ENCODE peak calls at places on chromosomes 4 and X, in ten cellular contexts. P is mammary epithelial cell, A is stomach, Z is suprapubic skin, Y is kidney epithelial cell, H is GM12878, F is hepatocyte, L is HepG2, G is brain microvascular endothelial cell, O is GM23338. X is an unnamed sample. For H3K36me3, the result is how much of the 10 kb centered on the place peaks cover.

GRCh38 chr4:112939901-112940300 is 109.6 kb upstream of the ANK2 start:
- DNase-seq in P (no peak), A (no peak), Z (no peak), Y (no peak), H (no peak), F (no peak), L (no peak), G (no peak), O (no peak), X (no peak)

GRCh38 chrX:68196939-68197791 is 236.1 kb downstream of the OPHN1 start:
- DNase-seq in P (peak), A (no peak), Z (no peak), Y (no peak), H (no peak), F (peak), L (peak), G (peak), O (peak), X (no peak)

GRCh38 chr4:38856524-38857337 is at the start of gene TLR6:
- DNase-seq in P (peak), A (peak), Z (no peak), Y (no peak), H (peak), F (peak), L (peak), G (peak), O (peak), X (no peak)

GRCh38 chr4:100497729-100498250 is 20.0 kb downstream of the EMCN start:
- DNase-seq in P (no peak), A (no peak), Z (no peak), Y (no peak), H (no peak), F (no peak), L (no peak), G (no peak), O (no peak), X (no peak)

GRCh38 chr4:103011378-103012025 is 8.0 kb downstream of the SLC9B1 start:
- DNase-seq in P (peak), A (peak), Z (no peak), Y (no peak), H (no peak), F (peak), L (no peak), G (no peak), O (no peak), X (peak)

GRCh38 chrX:84909151-84909550 is 94.5 kb upstream of the APOOL start:
- DNase-seq in P (no peak), A (no peak), Z (no peak), Y (no peak), H (no peak), F (no peak), L (no peak), G (no peak), O (no peak), X (no peak)

GRCh38 chr4:5757954-5758353 is 47.0 kb downstream of the EVC start:
- DNase-seq in P (no peak), A (no peak), Z (no peak), Y (no peak), H (no peak), F (no peak), L (no peak), G (no peak), O (no peak), X (no peak)

GRCh38 chrX:78092296-78092695 is 11.8 kb upstream of the PGK1 start:
- DNase-seq in P (peak), A (no peak), Z (no peak), Y (no peak), H (peak), F (no peak), L (peak), G (peak), O (peak), X (peak)

GRCh38 chrX:21745756-21746155 is 12.2 kb downstream of the SMPX start:
- DNase-seq in P (peak), A (peak), Z (no peak), Y (no peak), H (no peak), F (peak), L (no peak), G (peak), O (peak), X (no peak)

GRCh38 chr4:55549888-55550287 is 3.2 kb upstream of the CLOCK start:
- DNase-seq in P (peak), A (no peak), Z (no peak), Y (peak), H (no peak), F (peak), L (no peak), G (peak), O (no peak), X (peak)

GRCh38 chr4:41280010-41280409 is 23.3 kb downstream of the UCHL1 start:
- DNase-seq in P (no peak), A (no peak), Z (no peak), Y (no peak), H (no peak), F (no peak), L (no peak), G (peak), O (no peak), X (no peak)

GRCh38 chr4:149203256-149204001 is 612.2 kb downstream of the IQCM start:
- DNase-seq in P (no peak), A (no peak), Z (no peak), Y (no peak), H (no peak), F (no peak), L (no peak), G (peak), O (no peak), X (peak)

GRCh38 chr4:91345632-91346031 is 958.1 kb upstream of the GRID2 start:
- DNase-seq in P (no peak), A (no peak), Z (no peak), Y (no peak), H (no peak), F (no peak), L (no peak), G (no peak), O (no peak), X (no peak)

GRCh38 chr4:102578819-102579218 is 77.7 kb downstream of the NFKB1 start:
- DNase-seq in P (no peak), A (no peak), Z (no peak), Y (no peak), H (no peak), F (peak), L (no peak), G (no peak), O (peak), X (no peak)

GRCh38 chr4:69999420-69999819 is 3.7 kb downstream of the STATH start:
- DNase-seq in P (peak), A (no peak), Z (no peak), Y (no peak), H (no peak), F (no peak), L (no peak), G (no peak), O (no peak), X (no peak)

GRCh38 chr4:8340721-8341680 is 71.4 kb downstream of the HTRA3 start:
- DNase-seq in P (no peak), A (peak), Z (peak), Y (no peak), H (no peak), F (no peak), L (no peak), G (no peak), O (no peak), X (no peak)

GRCh38 chr4:89056953-89057398 is at the start of gene FAM13A:
- DNase-seq in P (peak), A (peak), Z (peak), Y (peak), H (peak), F (peak), L (peak), G (peak), O (peak), X (peak)

GRCh38 chr4:175298119-175298518 is 380.0 kb downstream of the ADAM29 start:
- DNase-seq in P (peak), A (no peak), Z (no peak), Y (no peak), H (no peak), F (no peak), L (no peak), G (peak), O (no peak), X (no peak)

GRCh38 chrX:50813843-50814661 is at the start of gene SHROOM4:
- DNase-seq in P (peak), A (peak), Z (no peak), Y (peak), H (no peak), F (peak), L (peak), G (peak), O (peak), X (no peak)

GRCh38 chr4:155891058-155891457 is 12.4 kb upstream of the TDO2 start:
- DNase-seq in P (no peak), A (no peak), Z (no peak), Y (no peak), H (no peak), F (no peak), L (no peak), G (peak), O (no peak), X (no peak)

GRCh38 chr4:17561195-17561909 is 15.6 kb upstream of the LAP3 start:
- DNase-seq in P (peak), A (no peak), Z (no peak), Y (no peak), H (no peak), F (no peak), L (no peak), G (peak), O (no peak), X (peak)

DNA sequence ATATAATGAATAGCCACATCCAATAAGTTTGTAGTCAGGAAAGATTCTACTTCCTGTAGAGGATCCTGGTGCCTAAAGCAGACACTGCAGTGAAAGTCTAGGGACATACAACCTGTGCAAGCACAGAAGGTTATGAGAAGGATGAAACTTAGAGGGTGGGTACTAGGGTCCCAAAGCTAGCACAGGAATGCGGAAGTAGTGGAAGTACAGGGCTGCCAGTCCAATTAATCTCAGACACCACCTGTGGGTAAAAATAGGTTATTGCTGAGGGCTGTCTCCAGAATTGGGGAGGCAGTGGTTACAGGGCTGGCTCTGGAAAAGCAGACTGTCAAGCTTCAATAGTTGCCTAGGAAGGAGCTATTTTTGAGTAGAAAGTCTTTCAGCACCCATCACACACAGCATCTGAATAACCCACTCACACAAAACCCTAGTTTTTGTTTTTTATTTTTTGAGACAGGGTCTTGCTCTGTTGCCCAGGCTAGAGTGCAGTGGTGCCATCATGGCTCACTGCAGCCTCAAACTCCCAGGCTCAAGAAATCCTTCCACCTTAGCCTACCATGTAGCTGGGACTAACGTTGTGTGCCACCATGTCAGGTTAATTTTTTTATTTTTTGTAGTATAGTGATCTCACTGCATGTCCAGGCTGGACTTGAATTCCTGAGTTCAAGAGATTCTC is 50.8 kb upstream of the ELF2 start:
- DNase-seq in P (no peak), A (no peak), Z (no peak), Y (no peak), H (no peak), F (no peak), L (peak), G (no peak), O (peak), X (no peak)
- TF ChIP-seq CTCF in P (peak), A (no peak), Z (no peak), Y (no peak), H (peak), F (no peak), L (peak), G (peak), O (peak), X (peak)

GRCh38 chr4:3178351-3178750 is 70.6 kb upstream of the MSANTD1 start:
- DNase-seq in P (no peak), A (no peak), Z (no peak), Y (no peak), H (no peak), F (no peak), L (no peak), G (no peak), O (no peak), X (no peak)
- H3K36me3 ChIP-seq in P (under half), A (under half), Z (half or more), Y (under half), H (under half), F (under half), L (half or more), G (under half), O (under half), X (under half)

GRCh38 chr4:140602714-140603113 is 34.0 kb upstream of the UCP1 start:
- DNase-seq in P (no peak), A (no peak), Z (no peak), Y (no peak), H (no peak), F (no peak), L (no peak), G (no peak), O (no peak), X (no peak)
- H3K4me3 ChIP-seq in P (no peak), A (no peak), Z (no peak), Y (no peak), H (no peak), F (no peak), L (no peak), G (no peak), O (no peak), X (no peak)

DNA sequence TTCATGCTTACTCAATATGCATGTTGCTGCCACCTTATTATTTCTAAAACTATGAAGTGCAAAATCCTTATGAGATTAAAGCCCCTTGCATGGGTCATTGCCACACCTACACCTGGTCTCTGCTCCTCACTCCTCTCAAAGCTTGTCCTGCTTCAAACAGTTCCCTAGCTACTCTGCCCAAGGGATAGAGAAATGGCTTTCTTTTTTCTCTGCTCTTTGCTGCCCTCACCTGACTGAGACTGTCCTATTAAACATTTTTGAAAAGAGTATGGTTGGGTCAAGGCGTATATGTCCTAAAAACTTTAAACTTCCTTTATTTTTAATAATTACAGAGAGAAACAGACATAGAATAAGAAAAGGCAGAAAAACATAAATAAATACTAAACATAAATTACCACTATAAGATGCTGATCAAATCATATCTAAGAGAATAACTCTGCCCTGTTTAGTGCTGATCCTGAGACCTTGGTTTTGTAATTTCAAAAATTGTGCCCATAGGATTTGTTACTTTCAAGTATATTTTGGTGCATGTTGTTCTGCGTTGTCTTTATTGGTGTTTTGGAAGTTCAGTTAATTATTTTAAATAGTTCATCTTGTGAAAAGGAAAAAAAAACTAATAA is 704.9 kb upstream of the PABPC4L start:
- DNase-seq in P (no peak), A (no peak), Z (no peak), Y (no peak), H (no peak), F (peak), L (no peak), G (no peak), O (peak), X (no peak)
- TF ChIP-seq CTCF in P (no peak), A (no peak), Z (no peak), Y (peak), H (peak), F (peak), L (peak), G (peak), O (peak), X (peak)

GRCh38 chr4:86809809-86810208 is 39.4 kb downstream of the SLC10A6 start:
- DNase-seq in P (no peak), A (no peak), Z (no peak), Y (no peak), H (no peak), F (no peak), L (no peak), G (no peak), O (no peak), X (no peak)
- H3K36me3 ChIP-seq in P (under half), A (under half), Z (under half), Y (under half), H (under half), F (under half), L (under half), G (under half), O (under half), X (under half)

GRCh38 chrX:153643431-153644351 is 3.3 kb upstream of the DUSP9 start:
- DNase-seq in P (no peak), A (no peak), Z (no peak), Y (no peak), H (no peak), F (no peak), L (no peak), G (no peak), O (peak), X (no peak)
- H3K4me3 ChIP-seq in P (no peak), A (peak), Z (peak), Y (no peak), H (no peak), F (no peak), L (peak), G (no peak), O (peak), X (peak)

DNA sequence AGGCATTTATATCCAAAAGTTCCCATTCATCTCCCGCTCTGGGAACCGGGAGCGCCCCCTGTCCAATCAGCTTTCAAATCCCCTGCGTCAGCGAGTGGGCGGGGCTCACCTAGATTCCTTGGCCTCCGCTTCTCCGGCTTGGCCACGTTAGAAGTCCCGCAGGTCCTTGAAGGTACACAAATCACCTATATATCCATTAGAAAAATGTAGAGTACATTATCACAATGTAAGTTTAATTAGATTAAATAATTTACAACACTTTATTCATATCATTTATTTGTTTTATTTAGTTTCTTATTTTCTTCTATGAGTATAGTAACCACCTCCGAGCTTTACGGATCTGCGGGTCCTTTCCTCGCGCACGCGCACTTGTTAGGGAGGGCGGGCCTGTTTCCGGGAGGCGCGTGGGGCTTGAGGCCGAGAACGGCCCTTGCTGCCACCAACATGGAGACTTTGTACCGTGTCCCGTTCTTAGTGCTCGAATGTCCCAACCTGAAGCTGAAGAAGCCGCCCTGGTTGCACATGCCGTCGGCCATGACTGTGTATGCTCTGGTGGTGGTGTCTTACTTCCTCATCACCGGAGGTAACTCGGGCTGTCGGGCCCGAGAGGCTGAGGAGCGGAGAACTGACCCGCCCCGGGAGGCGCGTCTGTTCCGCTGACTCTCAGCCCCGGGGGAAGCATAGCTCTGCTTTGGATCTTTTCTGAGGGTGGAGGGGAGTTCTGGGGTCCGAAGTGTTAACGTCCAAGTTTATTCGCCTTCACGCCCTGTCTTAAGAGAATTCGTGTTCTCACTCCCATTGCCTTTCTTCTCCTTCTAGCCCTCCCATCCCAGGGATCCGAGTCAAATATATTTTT is at the start of gene OSTC:
- DNase-seq in P (peak), A (peak), Z (peak), Y (peak), H (peak), F (peak), L (peak), G (peak), O (peak), X (peak)
- TF ChIP-seq CTCF in P (no peak), A (no peak), Z (no peak), Y (peak), H (peak), F (no peak), L (peak), G (no peak), O (no peak), X (peak)